ENCODE peak calls at places on chromosomes 16 and 17, in ten cellular contexts. A is GM12878; K is Peyer's patch; N is upper lobe of right lung; P is adrenal gland; T is stomach; C is uterus; R is right lobe of liver; W is CD4-positive, alpha-beta T cell; U is pancreas. E is an unnamed sample.

GRCh38 chr16:23082161-23082788 is 67.0 kb downstream of the USP31 start:
- DNase-seq in R (no peak), P (no peak), T (no peak), A (no peak), C (no peak), N (no peak), U (no peak), W (no peak), K (no peak), E (no peak)

GRCh38 chr16:1089822-1090619 is 6.0 kb downstream of the C1QTNF8 start:
- DNase-seq in P (peak; percentile 74), W (no peak), C (peak; percentile 42), U (no peak), T (peak; percentile 78), R (peak; percentile 65), A (no peak), N (no peak), K (no peak), E (peak; percentile 94)

GRCh38 chr16:81601601-81602251 is 157.1 kb downstream of the CMIP start:
- DNase-seq in R (no peak), T (no peak), W (no peak), C (no peak), K (no peak), P (no peak), N (no peak), A (no peak), U (no peak), E (no peak)

GRCh38 chr16:85690469-85691064 is 1.8 kb upstream of the GINS2 start:
- DNase-seq in N (no peak), C (no peak), P (no peak), R (no peak), U (peak; percentile 22), T (no peak), W (no peak), K (no peak), A (no peak), E (no peak)

GRCh38 chr16:1530349-1530882 is 3.0 kb upstream of the TMEM204 start:
- DNase-seq in R (no peak), W (no peak), T (no peak), K (no peak), C (no peak), P (no peak), N (no peak), A (no peak), U (no peak), E (no peak)

GRCh38 chr17:40932608-40933007 is 4.8 kb downstream of the KRT23 start:
- DNase-seq in K (no peak), C (no peak), R (no peak), W (no peak), P (no peak), T (no peak), A (no peak), N (no peak), U (no peak), E (no peak)

GRCh38 chr16:63447121-63447520 is 1410.9 kb upstream of the CDH8 start:
- DNase-seq in N (no peak), R (no peak), T (no peak), U (no peak), P (no peak), W (no peak), K (no peak), A (no peak), C (no peak), E (no peak)

GRCh38 chr17:55576237-55576998 is 65.2 kb upstream of the SMIM36 start:
- DNase-seq in T (no peak), R (no peak), P (no peak), K (no peak), A (peak; percentile 8), W (no peak), C (peak; percentile 47), N (no peak), U (no peak), E (no peak)

GRCh38 chr16:66973716-66974115 is 12.7 kb downstream of the CES3 start:
- DNase-seq in R (no peak), T (no peak), C (no peak), P (no peak), A (no peak), U (no peak), K (no peak), W (no peak), N (no peak), E (no peak)

GRCh38 chr16:66970775-66971725 is 10.0 kb downstream of the CES3 start:
- DNase-seq in K (no peak), N (no peak), T (no peak), A (no peak), P (no peak), U (no peak), W (no peak), C (no peak), R (no peak), E (no peak)

GRCh38 chr16:66976746-66977145 is 11.6 kb upstream of the CES4A start:
- DNase-seq in P (no peak), T (no peak), U (no peak), N (no peak), A (no peak), K (no peak), W (no peak), C (no peak), R (no peak), E (peak; percentile 41)

GRCh38 chr16:66975302-66975893 is 13.0 kb upstream of the CES4A start:
- DNase-seq in K (no peak), A (no peak), P (no peak), T (no peak), U (no peak), R (no peak), W (no peak), C (no peak), N (no peak), E (no peak)

DNA sequence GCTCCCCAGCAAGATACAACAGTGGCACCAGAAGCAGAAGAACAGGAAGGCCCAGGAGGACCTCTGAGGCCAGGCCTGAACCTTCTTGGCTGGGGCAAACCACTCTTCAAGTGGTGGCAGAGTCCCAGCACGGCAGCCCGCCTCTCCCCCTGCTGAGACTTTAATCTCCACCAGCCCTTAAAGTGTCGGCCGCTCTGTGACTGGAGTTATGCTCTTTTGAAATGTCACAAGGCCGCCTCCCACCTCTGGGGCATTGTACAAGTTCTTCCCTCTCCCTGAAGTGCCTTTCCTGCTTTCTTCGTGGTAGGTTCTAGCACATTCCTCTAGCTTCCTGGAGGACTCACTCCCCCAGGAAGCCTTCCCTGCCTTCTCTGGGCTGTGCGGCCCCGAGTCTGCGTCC is 11.9 kb downstream of the CES3 start:
- DNase-seq in N (no peak), K (no peak), U (no peak), P (no peak), C (no peak), W (no peak), T (no peak), R (no peak), A (no peak), E (no peak)
- TF ChIP-seq CTCF in N (no peak), K (no peak), U (no peak), P (no peak), C (no peak), W (no peak), T (no peak), R (no peak), A (no peak), E (no peak)

GRCh38 chr16:35687781-35688180 is 2228.4 kb downstream of the TP53TG3F start:
- DNase-seq in U (no peak), N (no peak), T (no peak), K (no peak), W (no peak), P (no peak), R (no peak), C (no peak), A (no peak), E (no peak)

GRCh38 chr16:35685085-35685484 is 2225.7 kb downstream of the TP53TG3F start:
- DNase-seq in C (no peak), A (no peak), P (no peak), W (no peak), N (no peak), U (no peak), T (no peak), R (no peak), K (no peak), E (no peak)

GRCh38 chr16:35686595-35686994 is 2227.2 kb downstream of the TP53TG3F start:
- DNase-seq in N (no peak), K (no peak), T (no peak), R (no peak), C (no peak), W (no peak), P (no peak), U (no peak), A (no peak), E (no peak)

GRCh38 chr16:35689764-35690163 is 2230.4 kb downstream of the TP53TG3F start:
- DNase-seq in T (no peak), R (no peak), U (no peak), K (no peak), P (no peak), W (no peak), N (no peak), A (no peak), C (no peak), E (no peak)

DNA sequence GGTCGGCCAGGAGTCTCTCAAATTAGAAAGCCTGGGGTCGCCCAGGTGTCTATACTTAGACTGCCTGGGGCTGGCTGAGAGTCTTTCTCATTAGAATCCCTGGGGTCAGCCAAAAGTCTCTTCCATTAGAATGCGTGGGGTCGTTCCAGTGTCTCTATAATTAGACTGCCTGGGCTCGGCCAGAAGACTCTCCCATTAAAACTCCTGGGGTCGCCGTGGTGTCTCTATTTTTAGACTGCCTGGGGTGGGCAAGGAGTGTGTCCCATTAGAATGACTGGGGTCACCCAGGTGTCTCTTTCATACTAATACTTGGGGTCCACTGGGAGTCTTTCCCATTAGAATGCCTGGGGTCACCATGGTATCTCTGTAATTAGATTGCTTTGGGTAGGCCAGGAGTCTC is 2227.7 kb downstream of the TP53TG3F start:
- DNase-seq in N (no peak), U (no peak), A (no peak), P (no peak), R (peak; percentile 10), W (no peak), K (no peak), T (no peak), C (no peak), E (no peak)
- H3K9me3 ChIP-seq in N (peaks cover 5% of the 10 kb centered on the region), U (no peaks in the 10 kb centered on the region), A (no peaks in the 10 kb centered on the region), P (no peaks in the 10 kb centered on the region), R (no peaks in the 10 kb centered on the region), W (peaks cover 56% of the 10 kb centered on the region), K (no peaks in the 10 kb centered on the region), T (peaks cover 97% of the 10 kb centered on the region), C (peaks cover 4% of the 10 kb centered on the region), E (peaks cover 94% of the 10 kb centered on the region)

GRCh38 chr16:58684354-58685083 is at the start of gene SLC38A7:
- DNase-seq in R (peak; percentile 91), W (peak; percentile 65), T (peak; percentile 87), N (peak; percentile 93), C (peak; percentile 87), K (peak; percentile 77), P (peak; percentile 95), U (peak; percentile 92), A (no peak), E (peak; percentile 89)

GRCh38 chr16:58679763-58680162 is 4.8 kb downstream of the SLC38A7 start:
- DNase-seq in K (no peak), U (no peak), P (no peak), R (peak; percentile 53), T (no peak), C (no peak), W (no peak), A (no peak), N (no peak), E (no peak)

GRCh38 chr16:58684001-58684353 is 593 bp downstream of the SLC38A7 start:
- DNase-seq in W (no peak), R (no peak), A (no peak), T (no peak), U (no peak), C (no peak), N (no peak), P (peak; percentile 63), K (no peak), E (peak; percentile 10)

GRCh38 chr16:58678269-58678668 is 6.3 kb downstream of the SLC38A7 start:
- DNase-seq in A (no peak), R (no peak), W (no peak), C (no peak), K (no peak), P (no peak), U (no peak), N (no peak), T (no peak), E (no peak)

GRCh38 chr16:58678716-58679115 is 5.9 kb downstream of the SLC38A7 start:
- DNase-seq in W (no peak), A (no peak), N (no peak), U (no peak), R (peak; percentile 78), C (no peak), K (no peak), P (peak; percentile 89), T (no peak), E (no peak)
- TF ChIP-seq CTCF in W (no peak), A (peak; percentile 44), N (no peak), U (no peak), R (peak; percentile 50), C (no peak), K (peak; percentile 23), P (peak; percentile 58), T (peak; percentile 25), E (no peak)

DNA sequence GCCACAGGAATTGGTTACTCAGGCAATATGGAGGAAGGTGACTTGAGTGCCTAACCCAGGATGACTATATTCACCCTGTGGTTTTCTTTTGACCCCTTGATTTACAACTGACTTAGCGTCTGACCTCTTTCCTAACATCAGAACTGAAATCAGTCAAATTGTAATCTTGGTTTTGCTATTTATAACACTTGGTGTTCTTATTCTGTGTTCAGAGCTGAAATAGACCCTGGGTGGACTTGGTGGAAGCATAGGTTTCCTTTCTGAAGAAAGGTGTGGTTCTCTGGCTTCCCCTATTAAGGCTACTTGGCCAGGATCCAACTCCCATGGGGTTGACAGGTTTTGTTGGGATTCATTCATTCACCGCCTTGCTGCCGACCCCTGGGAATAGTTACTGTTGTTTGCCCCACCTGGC is 80.8 kb downstream of the CLEC16A start:
- DNase-seq in R (no peak), K (no peak), T (no peak), N (no peak), W (no peak), C (no peak), A (peak; percentile 68), U (no peak), P (no peak), E (no peak)
- H3K9me3 ChIP-seq in R (no peaks in the 10 kb centered on the region), K (no peaks in the 10 kb centered on the region), T (no peaks in the 10 kb centered on the region), N (peaks cover 3% of the 10 kb centered on the region), W (peaks cover 24% of the 10 kb centered on the region), C (no peaks in the 10 kb centered on the region), A (peaks cover 5% of the 10 kb centered on the region), U (no peaks in the 10 kb centered on the region), P (peaks cover 11% of the 10 kb centered on the region), E (no peaks in the 10 kb centered on the region)

E was measured in mucosa of descending colon.